ENCODE peak calls at places on chromosome 1, in seven cellular contexts. A is ovary; D is stimulated activated CD4-positive, alpha-beta T cell treated with anti-CD3 and anti-CD28 coated beads, TNF-alpha, amount 100 ng/mL, for 4 hours; E is WTC11; U is BJ; T is HTR-8/SVneo; Y is activated CD4-positive, alpha-beta T cell treated with anti-CD3 and anti-CD28 coated beads, Interleukin-2, amount 10 ng/mL, durations not matched to agents 7 days and 5 days. M is an unnamed sample.

GRCh38 chr1:164671597-164672327 is 112.8 kb downstream of the PBX1 start:
- DNase-seq in Y (no peak), U (no peak), E (no peak), A (no peak), T (no peak), D (no peak), M (no peak)

GRCh38 chr1:117606608-117607261 is 887 bp downstream of the TENT5C start:
- DNase-seq in T (no peak), E (peak; percentile 32), A (peak; percentile 63), U (no peak), Y (peak; percentile 66), D (peak; percentile 19), M (no peak)

GRCh38 chr1:153616144-153616884 is at the start of gene S100A14:
- DNase-seq in D (no peak), A (peak; percentile 57), U (no peak), Y (no peak), T (no peak), E (no peak), M (peak; percentile 42)

GRCh38 chr1:21046132-21046531 is 130.6 kb downstream of the EIF4G3 start:
- DNase-seq in A (no peak), U (no peak), T (no peak), D (no peak), Y (no peak), E (no peak), M (no peak)

GRCh38 chr1:99481391-99481996 is 164.4 kb upstream of the PALMD start:
- DNase-seq in T (peak; percentile 18), Y (peak; percentile 58), E (peak; percentile 25), U (no peak), D (no peak), A (peak; percentile 34), M (peak; percentile 27)

GRCh38 chr1:12186277-12186985 is 19.6 kb downstream of the TNFRSF1B start:
- DNase-seq in T (no peak), D (no peak), Y (no peak), E (no peak), A (no peak), U (no peak), M (no peak)

GRCh38 chr1:201295861-201296260 is 12.6 kb downstream of the PKP1 start:
- DNase-seq in E (no peak), U (peak; percentile 27), T (peak; percentile 73), Y (no peak), D (no peak), A (no peak), M (no peak)

GRCh38 chr1:22804333-22804906 is 93.8 kb downstream of the EPHB2 start:
- DNase-seq in A (no peak), U (no peak), Y (no peak), T (no peak), D (no peak), E (no peak), M (no peak)

GRCh38 chr1:245258271-245258920 is 103.6 kb downstream of the KIF26B start:
- DNase-seq in T (no peak), U (no peak), D (no peak), Y (no peak), E (no peak), A (no peak), M (no peak)